ENCODE peak calls at places on chromosomes 13 and 19, in eight cellular contexts. O, T, U, E, F, W, H and M are unnamed samples.

GRCh38 chr19:571127-571974 is 1.0 kb upstream of the BSG start:
- DNase-seq in U (peak), E (no peak), W (peak), T (no peak), F (peak), O (no peak), H (peak), M (peak)

GRCh38 chr19:13506550-13506878 is 235 bp upstream of the CACNA1A start:
- DNase-seq in U (no peak), E (no peak), H (peak), W (no peak), F (no peak), T (peak), O (no peak), M (no peak)

GRCh38 chr19:52170304-52170703 is 1.1 kb downstream of the ZNF836 start:
- DNase-seq in E (no peak), W (no peak), O (no peak), U (peak), T (no peak), H (no peak), F (no peak), M (no peak)

GRCh38 chr19:15418112-15418587 is 638 bp downstream of the AKAP8L start:
- DNase-seq in U (peak), T (no peak), F (no peak), E (no peak), W (no peak), O (peak), H (no peak), M (peak)

GRCh38 chr13:113672002-113672651 is 5.1 kb downstream of the GRK1 start:
- DNase-seq in W (no peak), F (no peak), H (no peak), O (no peak), E (no peak), U (no peak), T (no peak), M (no peak)

GRCh38 chr13:21012211-21012610 is 49.2 kb downstream of the LATS2 start:
- DNase-seq in F (no peak), O (no peak), T (no peak), E (no peak), W (no peak), U (no peak), H (no peak), M (no peak)

GRCh38 chr13:113836917-113837553 is 26.8 kb downstream of the GAS6 start:
- DNase-seq in W (no peak), T (peak), H (peak), U (peak), F (peak), E (no peak), O (no peak), M (peak)

GRCh38 chr19:7595466-7596133 is at the start of gene CAMSAP3:
- DNase-seq in W (no peak), F (no peak), O (peak), H (peak), U (peak), E (no peak), T (no peak), M (peak)

GRCh38 chr13:26708007-26708297 is 52.6 kb downstream of the GPR12 start:
- DNase-seq in U (no peak), H (no peak), W (no peak), E (no peak), F (no peak), O (no peak), T (no peak), M (no peak)

GRCh38 chr13:49859568-49859967 is 67.1 kb upstream of the KPNA3 start:
- DNase-seq in W (no peak), E (no peak), F (peak), O (no peak), T (peak), H (no peak), U (peak), M (no peak)

GRCh38 chr13:33139186-33139585 is 123.0 kb downstream of the KL start:
- DNase-seq in O (no peak), U (no peak), H (no peak), W (no peak), F (no peak), T (no peak), E (no peak), M (peak)

GRCh38 chr19:13074378-13074777 is 28.3 kb downstream of the LYL1 start:
- DNase-seq in H (no peak), O (no peak), U (no peak), T (no peak), W (no peak), F (no peak), E (no peak), M (no peak)

GRCh38 chr13:79451500-79451962 is 29.4 kb upstream of the NDFIP2 start:
- DNase-seq in W (no peak), T (peak), E (peak), F (peak), H (no peak), U (peak), O (no peak), M (peak)

GRCh38 chr19:43755256-43755801 is 567 bp upstream of the SMG9 start:
- DNase-seq in O (peak), F (peak), U (peak), W (peak), H (peak), E (peak), T (no peak), M (peak)

GRCh38 chr19:17611462-17612244 is 56.2 kb downstream of the COLGALT1 start:
- DNase-seq in E (no peak), W (no peak), O (no peak), F (no peak), U (no peak), T (no peak), H (no peak), M (no peak)

GRCh38 chr13:108959254-108959653 is 329.8 kb downstream of the MYO16 start:
- DNase-seq in E (no peak), O (no peak), H (no peak), W (no peak), F (no peak), U (no peak), T (no peak), M (no peak)

GRCh38 chr19:52640916-52641315 is 2.8 kb upstream of the ZNF83 start:
- DNase-seq in W (no peak), H (no peak), T (no peak), O (no peak), U (peak), E (no peak), F (no peak), M (no peak)

GRCh38 chr19:5827342-5827890 is 12.1 kb downstream of the FUT6 start:
- DNase-seq in O (no peak), W (no peak), H (no peak), F (no peak), E (no peak), U (no peak), T (no peak), M (no peak)

GRCh38 chr13:33193428-33193974 is 92.1 kb downstream of the STARD13 start:
- DNase-seq in U (peak), W (no peak), E (no peak), O (no peak), H (no peak), F (no peak), T (no peak), M (no peak)

GRCh38 chr13:101053289-101053688 is 363.0 kb downstream of the NALCN start:
- DNase-seq in U (no peak), H (no peak), O (no peak), W (no peak), T (no peak), F (no peak), E (no peak), M (no peak)

GRCh38 chr13:20525144-20525600 is 485 bp downstream of the CRYL1 start:
- DNase-seq in O (peak), U (peak), F (no peak), W (no peak), H (peak), T (no peak), E (no peak), M (no peak)

GRCh38 chr19:16872728-16873127 is 16.1 kb upstream of the F2RL3 start:
- DNase-seq in W (no peak), O (no peak), H (no peak), F (no peak), U (no peak), E (no peak), T (no peak), M (no peak)

GRCh38 chr13:95356916-95357315 is 55.7 kb upstream of the ABCC4 start:
- DNase-seq in E (no peak), F (no peak), T (no peak), U (no peak), O (no peak), W (no peak), H (no peak), M (no peak)

GRCh38 chr13:27449081-27449603 is 1.2 kb downstream of the MTIF3 start:
- DNase-seq in E (no peak), T (no peak), H (no peak), O (no peak), F (no peak), W (no peak), U (no peak), M (peak)

GRCh38 chr13:46523972-46524737 is 28.8 kb upstream of the LRCH1 start:
- DNase-seq in T (no peak), E (no peak), H (no peak), F (no peak), U (no peak), W (no peak), O (no peak), M (peak)